ENCODE peak calls at places on chromosomes 13 and 19, in seven cellular contexts. One of them, this sample, is unnamed.
A peak's percentile ranks its signal among the peaks of the same experiment; 100 is the strongest.

GRCh38 chr13:86900906-86901305 is 770.3 kb upstream of the SLITRK5 start:
- DNase-seq in sigmoid colon: no peak
- DNase-seq in tibial artery: no peak
- DNase-seq in K562: no peak
- DNase-seq in colonic mucosa: no peak
- DNase-seq in tibial nerve: no peak
- DNase-seq in breast epithelium: no peak
- DNase-seq in this sample: no peak

GRCh38 chr13:97502192-97502591 is 68.2 kb downstream of the RAP2A start:
- DNase-seq in tibial nerve: peak; percentile 19
- DNase-seq in colonic mucosa: no peak
- DNase-seq in K562: no peak
- DNase-seq in breast epithelium: no peak
- DNase-seq in tibial artery: no peak
- DNase-seq in sigmoid colon: peak; percentile 66
- DNase-seq in this sample: no peak

GRCh38 chr19:13118424-13119193 is 545 bp downstream of the NACC1 start:
- DNase-seq in tibial nerve: no peak
- DNase-seq in colonic mucosa: peak; percentile 64
- DNase-seq in breast epithelium: no peak
- DNase-seq in sigmoid colon: peak; percentile 76
- DNase-seq in tibial artery: no peak
- DNase-seq in K562: peak; percentile 95
- DNase-seq in this sample: peak; percentile 69

GRCh38 chr19:5787554-5788182 is 3.1 kb upstream of the PRR22 start:
- DNase-seq in tibial nerve: no peak
- DNase-seq in sigmoid colon: peak; percentile 65
- DNase-seq in breast epithelium: no peak
- DNase-seq in colonic mucosa: no peak
- DNase-seq in tibial artery: no peak
- DNase-seq in K562: no peak
- DNase-seq in this sample: no peak

GRCh38 chr19:55973982-55974381 is 12.6 kb upstream of the NLRP5 start:
- DNase-seq in colonic mucosa: no peak
- DNase-seq in tibial nerve: no peak
- DNase-seq in sigmoid colon: no peak
- DNase-seq in K562: no peak
- DNase-seq in breast epithelium: no peak
- DNase-seq in tibial artery: no peak
- DNase-seq in this sample: no peak

GRCh38 chr19:34732548-34733255 is 1.3 kb upstream of the ZNF181 start:
- DNase-seq in tibial artery: no peak
- DNase-seq in tibial nerve: no peak
- DNase-seq in colonic mucosa: peak; percentile 19
- DNase-seq in K562: peak; percentile 61
- DNase-seq in sigmoid colon: no peak
- DNase-seq in breast epithelium: no peak
- DNase-seq in this sample: no peak

GRCh38 chr19:55069137-55069858 is 6.3 kb upstream of the RDH13 start:
- DNase-seq in breast epithelium: peak; percentile 70
- DNase-seq in colonic mucosa: peak; percentile 86
- DNase-seq in sigmoid colon: no peak
- DNase-seq in K562: peak; percentile 73
- DNase-seq in tibial artery: no peak
- DNase-seq in tibial nerve: no peak
- DNase-seq in this sample: peak; percentile 76

GRCh38 chr13:102191951-102192461 is 209.8 kb downstream of the FGF14 start:
- DNase-seq in breast epithelium: no peak
- DNase-seq in tibial artery: no peak
- DNase-seq in K562: no peak
- DNase-seq in colonic mucosa: no peak
- DNase-seq in tibial nerve: no peak
- DNase-seq in sigmoid colon: no peak
- DNase-seq in this sample: no peak

GRCh38 chr13:76314495-76314894 is 571.7 kb downstream of the KCTD12 start:
- DNase-seq in breast epithelium: no peak
- DNase-seq in tibial nerve: no peak
- DNase-seq in K562: no peak
- DNase-seq in sigmoid colon: no peak
- DNase-seq in tibial artery: no peak
- DNase-seq in colonic mucosa: no peak
- DNase-seq in this sample: no peak

GRCh38 chr19:15636026-15636425 is 4.7 kb upstream of the CYP4F3 start:
- DNase-seq in K562: no peak
- DNase-seq in breast epithelium: no peak
- DNase-seq in tibial artery: no peak
- DNase-seq in colonic mucosa: no peak
- DNase-seq in sigmoid colon: no peak
- DNase-seq in tibial nerve: no peak
- DNase-seq in this sample: no peak

GRCh38 chr19:403221-404036 is 5.5 kb downstream of the C2CD4C start:
- DNase-seq in tibial nerve: no peak
- DNase-seq in sigmoid colon: no peak
- DNase-seq in K562: no peak
- DNase-seq in breast epithelium: no peak
- DNase-seq in tibial artery: no peak
- DNase-seq in colonic mucosa: no peak
- DNase-seq in this sample: no peak

GRCh38 chr19:5805465-5806132 is 732 bp downstream of the NRTN start:
- DNase-seq in tibial artery: no peak
- DNase-seq in K562: peak; percentile 86
- DNase-seq in sigmoid colon: peak; percentile 92
- DNase-seq in tibial nerve: peak; percentile 22
- DNase-seq in colonic mucosa: peak; percentile 79
- DNase-seq in breast epithelium: peak; percentile 55
- DNase-seq in this sample: peak; percentile 44

GRCh38 chr19:50817941-50818858 is 5.4 kb downstream of the KLK1 start:
- DNase-seq in K562: peak; percentile 97
- DNase-seq in tibial nerve: no peak
- DNase-seq in sigmoid colon: no peak
- DNase-seq in colonic mucosa: peak; percentile 93
- DNase-seq in breast epithelium: no peak
- DNase-seq in tibial artery: no peak
- DNase-seq in this sample: peak; percentile 90

GRCh38 chr13:39362652-39363390 is 240.2 kb downstream of the LHFPL6 start:
- DNase-seq in K562: no peak
- DNase-seq in colonic mucosa: no peak
- DNase-seq in tibial artery: no peak
- DNase-seq in sigmoid colon: peak; percentile 70
- DNase-seq in tibial nerve: no peak
- DNase-seq in breast epithelium: no peak
- DNase-seq in this sample: no peak

GRCh38 chr13:94020833-94021232 is 458.6 kb downstream of the DCT start:
- DNase-seq in colonic mucosa: no peak
- DNase-seq in K562: no peak
- DNase-seq in tibial nerve: no peak
- DNase-seq in breast epithelium: no peak
- DNase-seq in sigmoid colon: no peak
- DNase-seq in tibial artery: no peak
- DNase-seq in this sample: no peak

GRCh38 chr19:32676895-32677359 is 1.3 kb downstream of the RGS9BP start:
- DNase-seq in tibial artery: no peak
- DNase-seq in colonic mucosa: no peak
- DNase-seq in sigmoid colon: no peak
- DNase-seq in breast epithelium: no peak
- DNase-seq in K562: no peak
- DNase-seq in tibial nerve: no peak
- DNase-seq in this sample: no peak

GRCh38 chr19:44847144-44848035 is 1.3 kb downstream of the NECTIN2 start:
- DNase-seq in K562: peak; percentile 50
- DNase-seq in breast epithelium: peak; percentile 89
- DNase-seq in sigmoid colon: peak; percentile 88
- DNase-seq in tibial nerve: peak; percentile 62
- DNase-seq in tibial artery: peak; percentile 89
- DNase-seq in colonic mucosa: peak; percentile 86
- DNase-seq in this sample: no peak

GRCh38 chr19:54415208-54415900 is at the start of gene TTYH1:
- DNase-seq in colonic mucosa: no peak
- DNase-seq in tibial artery: no peak
- DNase-seq in sigmoid colon: no peak
- DNase-seq in breast epithelium: no peak
- DNase-seq in K562: peak; percentile 69
- DNase-seq in tibial nerve: no peak
- DNase-seq in this sample: no peak

GRCh38 chr13:25177636-25178035 is 5.5 kb upstream of the AMER2 start:
- DNase-seq in sigmoid colon: no peak
- DNase-seq in tibial nerve: no peak
- DNase-seq in breast epithelium: no peak
- DNase-seq in K562: no peak
- DNase-seq in tibial artery: no peak
- DNase-seq in colonic mucosa: no peak
- DNase-seq in this sample: no peak

GRCh38 chr19:35348909-35349611 is 1.4 kb downstream of the FFAR1 start:
- DNase-seq in K562: peak; percentile 7
- DNase-seq in sigmoid colon: peak; percentile 46
- DNase-seq in tibial artery: peak; percentile 40
- DNase-seq in breast epithelium: no peak
- DNase-seq in tibial nerve: no peak
- DNase-seq in colonic mucosa: no peak
- DNase-seq in this sample: peak; percentile 30

GRCh38 chr13:96053003-96053703 is at the start of gene UGGT2:
- DNase-seq in colonic mucosa: peak; percentile 95
- DNase-seq in K562: peak; percentile 95
- DNase-seq in sigmoid colon: peak; percentile 98
- DNase-seq in tibial nerve: peak; percentile 85
- DNase-seq in tibial artery: peak; percentile 97
- DNase-seq in breast epithelium: peak; percentile 88
- DNase-seq in this sample: peak; percentile 94

GRCh38 chr13:59086147-59086546 is 1077.6 kb downstream of the DIAPH3 start:
- DNase-seq in colonic mucosa: no peak
- DNase-seq in breast epithelium: no peak
- DNase-seq in tibial nerve: no peak
- DNase-seq in sigmoid colon: no peak
- DNase-seq in tibial artery: no peak
- DNase-seq in K562: no peak
- DNase-seq in this sample: no peak

GRCh38 chr13:73138967-73139491 is 80.2 kb downstream of the KLF5 start:
- DNase-seq in sigmoid colon: no peak
- DNase-seq in tibial nerve: no peak
- DNase-seq in tibial artery: no peak
- DNase-seq in K562: no peak
- DNase-seq in breast epithelium: no peak
- DNase-seq in colonic mucosa: peak; percentile 51
- DNase-seq in this sample: no peak

GRCh38 chr13:28531195-28531955 is 36.4 kb upstream of the FLT1 start:
- DNase-seq in K562: no peak
- DNase-seq in breast epithelium: no peak
- DNase-seq in colonic mucosa: peak; percentile 33
- DNase-seq in sigmoid colon: no peak
- DNase-seq in tibial artery: no peak
- DNase-seq in tibial nerve: no peak
- DNase-seq in this sample: peak; percentile 55

DNA sequence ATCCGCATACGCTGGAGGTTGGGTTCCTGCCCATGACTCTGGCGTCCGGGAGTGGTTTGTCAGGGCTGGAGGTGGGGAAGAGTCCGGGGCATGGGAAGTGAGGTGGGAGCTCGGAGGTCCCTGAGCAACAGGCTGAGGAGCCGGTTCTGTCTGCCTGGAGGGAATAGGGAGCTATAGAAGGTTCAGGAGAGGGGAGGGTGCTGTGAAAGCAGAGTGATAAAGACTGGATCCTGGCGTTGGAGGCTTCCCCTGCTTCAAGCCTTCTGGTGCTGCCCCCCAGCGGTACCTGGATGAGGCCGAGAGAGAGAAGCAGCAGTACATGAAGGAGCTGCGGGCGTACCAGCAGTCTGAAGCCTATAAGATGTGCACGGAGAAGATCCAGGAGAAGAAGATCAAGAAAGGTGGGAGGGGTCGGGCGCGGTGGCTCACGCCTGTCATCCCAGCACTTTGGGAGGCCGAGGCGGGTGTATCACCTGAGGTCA is 2.6 kb downstream of the HMG20B start:
- DNase-seq in tibial artery: no peak
- DNase-seq in sigmoid colon: no peak
- DNase-seq in colonic mucosa: peak; percentile 28
- DNase-seq in breast epithelium: no peak
- DNase-seq in K562: no peak
- DNase-seq in tibial nerve: no peak
- DNase-seq in this sample: no peak
- TF ChIP-seq CTCF in tibial artery: no peak
- TF ChIP-seq CTCF in sigmoid colon: no peak
- TF ChIP-seq CTCF in colonic mucosa: no peak
- TF ChIP-seq CTCF in breast epithelium: no peak
- TF ChIP-seq CTCF in K562: peak; percentile 64
- TF ChIP-seq CTCF in tibial nerve: no peak
- TF ChIP-seq CTCF in this sample: peak; percentile 16

GRCh38 chr13:108549989-108550388 is 79.4 kb upstream of the MYO16 start:
- DNase-seq in breast epithelium: no peak
- DNase-seq in tibial artery: no peak
- DNase-seq in colonic mucosa: no peak
- DNase-seq in K562: no peak
- DNase-seq in sigmoid colon: no peak
- DNase-seq in tibial nerve: no peak
- DNase-seq in this sample: no peak
- H3K4me1 ChIP-seq in breast epithelium: no peaks in the 10 kb centered on the region
- H3K4me1 ChIP-seq in tibial artery: no peaks in the 10 kb centered on the region
- H3K4me1 ChIP-seq in colonic mucosa: no peaks in the 10 kb centered on the region
- H3K4me1 ChIP-seq in K562: no peaks in the 10 kb centered on the region
- H3K4me1 ChIP-seq in sigmoid colon: no peaks in the 10 kb centered on the region
- H3K4me1 ChIP-seq in tibial nerve: no peaks in the 10 kb centered on the region
- H3K4me1 ChIP-seq in this sample: no peaks in the 10 kb centered on the region

DNA sequence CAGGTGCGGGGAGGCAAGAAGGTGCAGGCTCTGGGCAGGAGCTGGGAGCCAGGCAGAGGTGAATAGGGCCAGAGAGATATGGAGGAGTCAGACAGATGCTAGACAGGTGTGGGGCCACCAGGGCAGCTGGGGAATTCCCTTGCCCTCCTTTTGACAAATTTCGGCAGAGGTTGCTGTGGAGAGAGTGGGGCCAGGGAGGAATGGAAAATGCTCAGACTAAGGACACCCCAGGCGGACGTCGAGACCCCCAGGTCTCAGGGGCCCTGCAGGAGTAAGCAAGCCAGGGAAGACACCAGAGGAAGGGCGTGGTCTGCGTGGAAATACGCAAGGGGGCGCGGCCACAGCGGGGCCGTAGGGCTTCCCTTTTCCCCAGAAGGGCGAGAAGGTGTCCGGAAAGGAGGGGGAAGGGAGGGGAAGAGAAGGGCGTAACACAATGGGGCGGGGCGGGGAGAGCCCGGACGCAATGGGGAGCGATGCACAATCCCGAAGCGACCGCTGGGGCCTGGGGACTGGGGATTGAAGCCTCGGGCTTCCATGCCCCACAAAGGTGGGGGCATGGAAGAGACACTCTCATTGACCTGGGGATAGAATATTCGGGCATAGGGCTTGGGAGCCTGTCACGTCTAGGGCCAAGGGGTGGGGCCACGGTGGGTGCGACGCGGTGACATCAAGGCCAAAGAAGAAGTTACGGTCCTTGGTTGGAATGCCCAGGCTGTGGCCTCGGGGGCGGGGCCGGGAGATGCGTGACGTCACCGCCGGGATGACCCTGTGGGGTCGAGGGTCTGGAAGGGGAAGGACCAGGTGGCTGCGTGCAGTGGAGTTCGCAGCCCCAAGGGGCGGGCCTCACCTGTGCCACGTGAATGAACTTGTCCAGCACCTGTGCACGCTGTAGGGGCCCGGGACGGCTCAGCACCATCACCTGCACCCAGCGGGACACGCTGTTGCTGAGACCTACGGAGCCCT is 8.2 kb downstream of the RASGRP4 start:
- DNase-seq in sigmoid colon: peak; percentile 80
- DNase-seq in breast epithelium: no peak
- DNase-seq in tibial nerve: peak; percentile 11
- DNase-seq in tibial artery: no peak
- DNase-seq in colonic mucosa: peak; percentile 70
- DNase-seq in K562: peak; percentile 86
- DNase-seq in this sample: peak; percentile 66
- H3K27ac ChIP-seq in sigmoid colon: no peak overlapping the region
- H3K27ac ChIP-seq in breast epithelium: no peak overlapping the region
- H3K27ac ChIP-seq in tibial nerve: no peak overlapping the region
- H3K27ac ChIP-seq in tibial artery: no peak overlapping the region
- H3K27ac ChIP-seq in colonic mucosa: no peak overlapping the region
- H3K27ac ChIP-seq in K562: peak overlapping the region; percentile 36
- H3K27ac ChIP-seq in this sample: peak overlapping the region; percentile 58

GRCh38 chr13:54489359-54489758 is 1460.7 kb downstream of the OLFM4 start:
- DNase-seq in K562: no peak
- DNase-seq in tibial artery: no peak
- DNase-seq in tibial nerve: no peak
- DNase-seq in breast epithelium: no peak
- DNase-seq in sigmoid colon: no peak
- DNase-seq in colonic mucosa: no peak
- DNase-seq in this sample: no peak
- TF ChIP-seq CTCF in K562: no peak
- TF ChIP-seq CTCF in tibial artery: no peak
- TF ChIP-seq CTCF in tibial nerve: no peak
- TF ChIP-seq CTCF in breast epithelium: no peak
- TF ChIP-seq CTCF in sigmoid colon: no peak
- TF ChIP-seq CTCF in colonic mucosa: no peak
- TF ChIP-seq CTCF in this sample: no peak